ENCODE peak calls at places on chromosome 9, in four cellular contexts. W is HTR-8/SVneo; O is left colon; J is CD8-positive, alpha-beta memory T cell. F is an unnamed sample.
A peak's percentile ranks its signal among the peaks of the same experiment; 100 is the strongest.

GRCh38 chr9:69444791-69445190 is 119.8 kb downstream of the ENTREP1 start:
- DNase-seq in W (no peak), O (no peak), J (no peak), F (no peak)

GRCh38 chr9:136103651-136104487 is 8.8 kb upstream of the NACC2 start:
- DNase-seq in W (no peak), O (peak; percentile 67), J (no peak), F (no peak)

GRCh38 chr9:107280543-107280942 is 2.5 kb upstream of the RAD23B start:
- DNase-seq in W (no peak), O (no peak), J (no peak), F (no peak)

GRCh38 chr9:122265265-122265900 is 701 bp downstream of the MRRF start:
- DNase-seq in W (peak; percentile 6), O (no peak), J (peak; percentile 34), F (peak; percentile 84)

GRCh38 chr9:113154471-113154870 is 3.7 kb downstream of the SLC31A2 start:
- DNase-seq in W (no peak), O (no peak), J (no peak), F (no peak)

GRCh38 chr9:130438368-130438981 is 6.3 kb upstream of the ASS1 start:
- DNase-seq in W (no peak), O (no peak), J (no peak), F (no peak)

GRCh38 chr9:336039-336438 is 121.4 kb downstream of the DOCK8 start:
- DNase-seq in W (no peak), O (no peak), J (no peak), F (no peak)

GRCh38 chr9:34190996-34191892 is 12.4 kb downstream of the UBAP1 start:
- DNase-seq in W (no peak), O (no peak), J (no peak), F (no peak)

GRCh38 chr9:95030344-95030743 is 287.2 kb downstream of the FANCC start:
- DNase-seq in W (no peak), O (no peak), J (no peak), F (peak; percentile 77)

GRCh38 chr9:6498982-6499381 is 86.0 kb downstream of the UHRF2 start:
- DNase-seq in W (no peak), O (no peak), J (no peak), F (no peak)

GRCh38 chr9:87725356-87725899 is 491 bp upstream of the CTSL start:
- DNase-seq in W (no peak), O (no peak), J (no peak), F (no peak)

GRCh38 chr9:116096046-116096445 is 57.5 kb upstream of the PAPPA start:
- DNase-seq in W (no peak), O (no peak), J (no peak), F (no peak)

GRCh38 chr9:116944714-116945534 is 257.8 kb downstream of the TRIM32 start:
- DNase-seq in W (no peak), O (no peak), J (no peak), F (peak; percentile 55)

GRCh38 chr9:91785403-91785917 is 164.6 kb downstream of the ROR2 start:
- DNase-seq in W (no peak), O (no peak), J (no peak), F (no peak)

GRCh38 chr9:130989391-130989790 is 19.6 kb upstream of the LAMC3 start:
- DNase-seq in W (no peak), O (no peak), J (no peak), F (no peak)

GRCh38 chr9:129773262-129774048 is 20.6 kb upstream of the PTGES start:
- DNase-seq in W (peak; percentile 75), O (no peak), J (no peak), F (no peak)

GRCh38 chr9:37408933-37409710 is 13.4 kb upstream of the GRHPR start:
- DNase-seq in W (no peak), O (peak; percentile 49), J (peak; percentile 71), F (peak; percentile 99)

GRCh38 chr9:88593537-88594185 is 58.7 kb downstream of the NXNL2 start:
- DNase-seq in W (no peak), O (no peak), J (peak; percentile 12), F (peak; percentile 85)

GRCh38 chr9:109799792-109800191 is 19.8 kb downstream of the PALM2AKAP2 start:
- DNase-seq in W (no peak), O (no peak), J (no peak), F (no peak)

GRCh38 chr9:137786511-137786920 is 91.1 kb upstream of the CACNA1B start:
- DNase-seq in W (no peak), O (no peak), J (no peak), F (no peak)

GRCh38 chr9:38720083-38720755 is at the start of gene FAM240B:
- DNase-seq in W (no peak), O (no peak), J (no peak), F (no peak)

GRCh38 chr9:89223398-89223977 is 44.9 kb upstream of the SHC3 start:
- DNase-seq in W (no peak), O (no peak), J (no peak), F (no peak)

GRCh38 chr9:121840838-121841760 is 189.7 kb downstream of the DAB2IP start:
- DNase-seq in W (no peak), O (no peak), J (no peak), F (no peak)

GRCh38 chr9:110104201-110104845 is 103.6 kb downstream of the C9orf152 start:
- DNase-seq in W (no peak), O (no peak), J (no peak), F (no peak)

GRCh38 chr9:94250456-94250855 is 8.6 kb upstream of the ZNF169 start:
- DNase-seq in W (no peak), O (no peak), J (peak; percentile 17), F (no peak)

GRCh38 chr9:79254900-79255651 is 316.7 kb upstream of the TLE4 start:
- DNase-seq in W (no peak), O (no peak), J (no peak), F (peak; percentile 56)

GRCh38 chr9:83489961-83490360 is 48.2 kb downstream of the FRMD3 start:
- DNase-seq in W (no peak), O (no peak), J (no peak), F (no peak)

GRCh38 chr9:81411961-81412360 is 277.4 kb downstream of the TLE1 start:
- DNase-seq in W (no peak), O (no peak), J (no peak), F (no peak)

GRCh38 chr9:34405719-34406118 is 29.0 kb upstream of the MYORG start:
- DNase-seq in W (no peak), O (no peak), J (no peak), F (no peak)

GRCh38 chr9:124202447-124202971 is 55.2 kb upstream of the NEK6 start:
- DNase-seq in W (peak; percentile 41), O (peak; percentile 58), J (peak; percentile 33), F (peak; percentile 98)

GRCh38 chr9:101527066-101527465 is 6.6 kb upstream of the RNF20 start:
- DNase-seq in W (no peak), O (no peak), J (no peak), F (no peak)

GRCh38 chr9:89677696-89678393 is 73.0 kb downstream of the GADD45G start:
- DNase-seq in W (no peak), O (no peak), J (no peak), F (no peak)

GRCh38 chr9:77018058-77019009 is 1.1 kb upstream of the FOXB2 start:
- DNase-seq in W (peak; percentile 25), O (no peak), J (no peak), F (no peak)

GRCh38 chr9:129497837-129498450 is 123.0 kb downstream of the C9orf50 start:
- DNase-seq in W (no peak), O (no peak), J (no peak), F (no peak)

GRCh38 chr9:33719581-33720374 is 75.6 kb upstream of the PRSS3 start:
- DNase-seq in W (no peak), O (no peak), J (no peak), F (peak; percentile 77)

GRCh38 chr9:69900406-69900805 is 79.8 kb downstream of the CFAP95 start:
- DNase-seq in W (no peak), O (no peak), J (no peak), F (no peak)

GRCh38 chr9:136868644-136869043 is 2.5 kb upstream of the EDF1 start:
- DNase-seq in W (no peak), O (peak; percentile 22), J (no peak), F (no peak)